ENCODE peak calls at places on chromosomes 12 and 14, in four cellular contexts. X is mesendoderm, O is keratinocyte, C is lung. I is an unnamed sample.

GRCh38 chr14:29109589-29109988 is 343.0 kb downstream of the FOXG1 start:
- DNase-seq in X (no peak), O (no peak), C (no peak), I (no peak)

GRCh38 chr12:75792687-75793086 is 238.9 kb downstream of the PHLDA1 start:
- DNase-seq in X (no peak), O (no peak), C (no peak), I (no peak)

GRCh38 chr12:119178544-119179334 is at the start of gene HSPB8:
- DNase-seq in X (peak; percentile 94), O (no peak), C (peak; percentile 92), I (no peak)

GRCh38 chr14:104968153-104968527 is 10.0 kb downstream of the AHNAK2 start:
- DNase-seq in X (peak; percentile 56), O (no peak), C (peak; percentile 56), I (no peak)

GRCh38 chr14:89185919-89186849 is 230.8 kb downstream of the FOXN3 start:
- DNase-seq in X (no peak), O (peak; percentile 55), C (no peak), I (no peak)

GRCh38 chr14:101733211-101733610 is 28.3 kb upstream of the PPP2R5C start:
- DNase-seq in X (no peak), O (no peak), C (no peak), I (no peak)

GRCh38 chr12:119748512-119748911 is 80.6 kb downstream of the PRKAB1 start:
- DNase-seq in X (no peak), O (no peak), C (no peak), I (no peak)

GRCh38 chr12:100795193-100796179 is 910 bp downstream of the ANO4 start:
- DNase-seq in X (peak; percentile 11), O (no peak), C (no peak), I (no peak)

GRCh38 chr12:64609543-64610091 is 678 bp upstream of the RASSF3 start:
- DNase-seq in X (peak; percentile 68), O (no peak), C (no peak), I (no peak)

GRCh38 chr12:84697141-84697540 is 215.5 kb downstream of the SLC6A15 start:
- DNase-seq in X (no peak), O (no peak), C (no peak), I (no peak)

GRCh38 chr14:92473261-92473946 is 40.2 kb upstream of the RIN3 start:
- DNase-seq in X (no peak), O (no peak), C (peak; percentile 40), I (peak; percentile 78)

GRCh38 chr14:58395815-58396626 is at the start of gene TOMM20L:
- DNase-seq in X (peak; percentile 91), O (peak; percentile 2), C (peak; percentile 71), I (peak; percentile 50)

GRCh38 chr12:79262938-79263337 is 398.4 kb downstream of the SYT1 start:
- DNase-seq in X (peak; percentile 21), O (no peak), C (no peak), I (no peak)

GRCh38 chr12:67449591-67450052 is 180.5 kb downstream of the CAND1 start:
- DNase-seq in X (no peak), O (no peak), C (no peak), I (no peak)

GRCh38 chr14:22532345-22533056 is 56.5 kb downstream of the DAD1 start:
- DNase-seq in X (no peak), O (no peak), C (no peak), I (no peak)

GRCh38 chr12:115375188-115375991 is 691.4 kb upstream of the TBX3 start:
- DNase-seq in X (peak; percentile 61), O (peak; percentile 32), C (no peak), I (no peak)

GRCh38 chr14:21723431-21724045 is 49.9 kb upstream of the OR4E1 start:
- DNase-seq in X (peak; percentile 89), O (no peak), C (no peak), I (peak; percentile 10)

GRCh38 chr14:22099942-22100763 is 426.5 kb upstream of the OR4E1 start:
- DNase-seq in X (peak; percentile 94), O (no peak), C (peak; percentile 38), I (peak; percentile 65)

GRCh38 chr12:19447386-19447785 is 8.1 kb downstream of the AEBP2 start:
- DNase-seq in X (no peak), O (no peak), C (no peak), I (no peak)

GRCh38 chr14:61562321-61563161 is 132.8 kb upstream of the HIF1A start:
- DNase-seq in X (no peak), O (peak; percentile 99), C (no peak), I (no peak)

GRCh38 chr14:54462048-54462447 is 20.9 kb upstream of the CNIH1 start:
- DNase-seq in X (no peak), O (no peak), C (no peak), I (no peak)

GRCh38 chr12:122123051-122123760 is 44.6 kb downstream of the MLXIP start:
- DNase-seq in X (peak; percentile 84), O (no peak), C (peak; percentile 67), I (peak; percentile 64)

GRCh38 chr12:6492838-6493579 is at the start of gene MRPL51:
- DNase-seq in X (peak; percentile 98), O (no peak), C (peak; percentile 97), I (peak; percentile 87)

GRCh38 chr14:68506645-68507405 is 286.0 kb downstream of the ZFP36L1 start:
- DNase-seq in X (no peak), O (no peak), C (peak; percentile 47), I (no peak)

GRCh38 chr12:62908667-62909066 is 26.3 kb downstream of the PPM1H start:
- DNase-seq in X (no peak), O (no peak), C (no peak), I (no peak)

GRCh38 chr14:51597511-51597920 is 54.2 kb upstream of the FRMD6 start:
- DNase-seq in X (no peak), O (no peak), C (no peak), I (no peak)

DNA sequence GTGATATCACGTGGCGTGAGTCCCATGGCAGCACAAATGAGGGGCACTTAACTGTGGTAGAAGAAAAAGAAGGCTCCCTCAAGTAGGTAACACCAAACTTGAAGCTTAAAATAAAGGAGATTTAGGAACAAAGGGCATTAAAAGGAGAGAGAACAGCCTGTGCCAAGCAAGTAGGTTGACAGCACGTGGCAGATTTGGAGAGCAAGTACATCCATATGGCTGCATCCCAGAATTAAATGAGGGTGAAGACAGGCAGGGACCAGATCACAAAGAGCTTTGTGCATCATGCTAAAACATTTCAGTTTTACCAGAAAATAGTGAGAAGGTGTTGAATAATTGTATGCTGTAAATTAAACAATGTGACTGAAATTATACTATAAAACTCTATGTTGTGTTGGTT is 32.8 kb downstream of the KCNMB4 start:
- DNase-seq in X (no peak), O (no peak), C (no peak), I (no peak)
- H3K27ac ChIP-seq in X (no peak overlapping the region), O (no peak overlapping the region), C (no peak overlapping the region), I (no peak overlapping the region)

DNA sequence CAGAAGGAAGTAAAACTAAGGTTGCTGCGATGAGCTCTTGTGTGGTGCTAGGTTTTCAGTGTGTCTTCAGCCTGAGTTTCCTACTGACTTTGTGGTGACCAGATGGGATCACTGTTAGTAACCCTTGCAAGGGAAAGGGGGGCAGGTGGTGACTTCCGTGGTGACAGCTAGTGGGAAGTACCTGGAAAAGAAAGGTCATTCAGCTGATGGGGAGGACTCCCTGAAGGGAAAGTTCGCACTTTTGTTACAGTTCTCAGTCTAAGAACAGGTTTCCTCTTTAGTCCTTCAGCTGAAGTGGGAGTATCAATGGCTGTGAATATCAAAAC is 2.1 kb downstream of the ATP6V0A2 start:
- DNase-seq in X (peak; percentile 23), O (no peak), C (no peak), I (no peak)
- H3K4me3 ChIP-seq in X (no peak overlapping the region), O (no peak overlapping the region), C (no peak overlapping the region), I (no peak overlapping the region)

GRCh38 chr14:75042040-75042439 is 9.2 kb downstream of the MLH3 start:
- DNase-seq in X (no peak), O (no peak), C (no peak), I (no peak)

GRCh38 chr14:75041613-75042012 is 9.7 kb downstream of the MLH3 start:
- DNase-seq in X (no peak), O (no peak), C (no peak), I (no peak)

GRCh38 chr14:75040959-75041358 is 10.3 kb downstream of the MLH3 start:
- DNase-seq in X (no peak), O (no peak), C (no peak), I (no peak)

GRCh38 chr14:75044322-75044721 is 6.9 kb downstream of the MLH3 start:
- DNase-seq in X (no peak), O (no peak), C (no peak), I (no peak)

GRCh38 chr14:75040497-75040896 is 10.8 kb downstream of the MLH3 start:
- DNase-seq in X (no peak), O (no peak), C (no peak), I (no peak)
- H3K27ac ChIP-seq in X (no peak overlapping the region), O (no peak overlapping the region), C (no peak overlapping the region), I (no peak overlapping the region)

DNA sequence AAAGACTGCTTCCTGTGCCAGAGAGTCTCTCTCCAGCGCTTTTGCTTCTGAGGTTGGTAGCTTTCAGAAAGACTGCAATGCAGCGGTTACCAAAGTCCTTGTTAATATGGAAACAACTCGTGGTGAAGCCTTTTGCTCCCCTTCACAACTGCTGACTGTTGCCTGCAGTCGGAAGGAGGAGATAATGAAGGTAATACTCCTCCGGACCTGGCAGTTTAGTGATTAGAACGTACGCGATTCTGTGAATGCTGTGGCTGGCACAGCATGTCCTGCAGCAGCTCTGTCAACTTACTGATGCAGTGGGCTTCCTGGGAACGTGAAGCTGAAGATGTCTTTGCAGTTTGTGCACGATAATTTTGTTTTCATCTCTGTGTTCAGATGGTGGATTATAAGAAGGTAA is 51.0 kb downstream of the TRAF3 start:
- DNase-seq in X (no peak), O (no peak), C (no peak), I (no peak)
- H3K4me3 ChIP-seq in X (no peak overlapping the region), O (no peak overlapping the region), C (no peak overlapping the region), I (no peak overlapping the region)

DNA sequence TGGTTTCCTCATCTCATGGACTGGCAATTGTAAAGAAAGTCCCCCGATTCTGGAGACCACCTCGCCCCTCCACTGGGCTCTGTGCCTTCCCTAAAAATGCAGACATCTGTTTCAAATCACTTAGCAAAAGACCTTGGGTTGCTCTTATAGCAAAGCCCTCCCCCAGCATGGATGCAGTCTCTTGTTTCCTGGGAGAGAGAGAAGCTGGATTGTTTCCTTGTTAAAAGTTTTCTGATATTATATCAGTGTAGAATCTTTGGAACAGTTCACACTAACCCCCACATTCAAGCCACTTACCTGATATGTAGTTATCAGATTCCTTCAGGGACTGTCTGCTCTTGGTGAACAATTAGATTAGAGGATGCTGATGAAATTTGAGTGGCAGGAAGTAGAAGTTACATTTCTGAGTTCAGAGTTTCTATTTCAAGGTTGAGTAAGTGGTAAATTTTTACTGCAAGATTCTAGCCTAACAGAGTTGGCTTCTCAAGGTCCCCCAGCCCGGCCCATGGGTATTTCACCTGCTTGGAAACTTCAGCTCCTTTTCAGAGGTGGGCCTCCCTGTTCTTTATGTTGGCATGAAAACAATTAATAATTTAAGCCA is 56.4 kb downstream of the PLXNC1 start:
- DNase-seq in X (no peak), O (no peak), C (no peak), I (no peak)
- H3K27ac ChIP-seq in X (no peak overlapping the region), O (no peak overlapping the region), C (no peak overlapping the region), I (no peak overlapping the region)